ENCODE peak calls at places on chromosomes 2 and 18, in nine cellular contexts. T, X, A, E, K, F, O, R and W are unnamed samples.

GRCh38 chr18:53984021-53984420 is 240.4 kb downstream of the MBD2 start:
- DNase-seq in T (no peak), X (no peak), A (no peak), E (no peak), K (no peak), F (no peak), O (no peak), R (no peak), W (no peak)

GRCh38 chr2:55518846-55519167 is 711 bp upstream of the CFAP36 start:
- DNase-seq in T (no peak), X (no peak), A (no peak), E (no peak), K (no peak), F (no peak), O (no peak), R (no peak), W (peak; percentile 25)

GRCh38 chr2:109270758-109271305 is 141.8 kb downstream of the SH3RF3 start:
- DNase-seq in T (no peak), X (peak; percentile 12), A (no peak), E (peak; percentile 56), K (no peak), F (no peak), O (peak; percentile 54), R (no peak), W (no peak)

GRCh38 chr18:36620801-36621200 is 208.0 kb downstream of the TPGS2 start:
- DNase-seq in T (no peak), X (no peak), A (no peak), E (no peak), K (no peak), F (no peak), O (no peak), R (no peak), W (no peak)

GRCh38 chr2:101356486-101356885 is 30.8 kb downstream of the CREG2 start:
- DNase-seq in T (peak; percentile 39), X (no peak), A (no peak), E (no peak), K (no peak), F (no peak), O (no peak), R (no peak), W (no peak)

GRCh38 chr18:6009751-6010150 is 114.4 kb upstream of the TMEM200C start:
- DNase-seq in T (peak; percentile 86), X (no peak), A (no peak), E (no peak), K (no peak), F (no peak), O (no peak), R (no peak), W (no peak)

GRCh38 chr2:74440005-74440377 is 1.7 kb downstream of the RTKN start:
- DNase-seq in T (peak; percentile 46), X (no peak), A (no peak), E (peak; percentile 54), K (peak; percentile 68), F (no peak), O (peak; percentile 78), R (peak; percentile 57), W (peak; percentile 86)

GRCh38 chr2:135124924-135125886 is 73.1 kb downstream of the RAB3GAP1 start:
- DNase-seq in T (peak; percentile 17), X (no peak), A (no peak), E (no peak), K (no peak), F (no peak), O (no peak), R (no peak), W (no peak)

GRCh38 chr2:20583425-20583881 is 67.4 kb downstream of the HS1BP3 start:
- DNase-seq in T (no peak), X (no peak), A (no peak), E (no peak), K (no peak), F (no peak), O (peak; percentile 40), R (no peak), W (no peak)

GRCh38 chr2:73267008-73267407 is 17.3 kb downstream of the FBXO41 start:
- DNase-seq in T (no peak), X (no peak), A (no peak), E (no peak), K (no peak), F (no peak), O (no peak), R (no peak), W (no peak)

GRCh38 chr18:48436907-48437306 is 27.7 kb upstream of the ZBTB7C start:
- DNase-seq in T (no peak), X (no peak), A (no peak), E (no peak), K (no peak), F (no peak), O (no peak), R (no peak), W (no peak)

GRCh38 chr2:240568678-240569522 is 616 bp downstream of the RNPEPL1 start:
- DNase-seq in T (peak; percentile 64), X (peak; percentile 55), A (peak; percentile 43), E (peak; percentile 74), K (peak; percentile 59), F (no peak), O (peak; percentile 94), R (peak; percentile 84), W (peak; percentile 96)

GRCh38 chr2:43426305-43427031 is 169.4 kb downstream of the THADA start:
- DNase-seq in T (peak; percentile 98), X (peak; percentile 62), A (peak; percentile 88), E (peak; percentile 77), K (peak; percentile 80), F (no peak), O (peak; percentile 81), R (peak; percentile 53), W (no peak)

GRCh38 chr2:30223413-30223874 is 7.9 kb upstream of the LBH start:
- DNase-seq in T (no peak), X (no peak), A (no peak), E (peak; percentile 20), K (no peak), F (no peak), O (no peak), R (no peak), W (no peak)

GRCh38 chr2:69231760-69232277 is 155.2 kb downstream of the GFPT1 start:
- DNase-seq in T (no peak), X (no peak), A (no peak), E (no peak), K (no peak), F (no peak), O (no peak), R (no peak), W (no peak)

GRCh38 chr2:128346811-128347558 is 28.3 kb upstream of the HS6ST1 start:
- DNase-seq in T (no peak), X (no peak), A (no peak), E (no peak), K (no peak), F (peak; percentile 78), O (peak; percentile 73), R (no peak), W (no peak)

GRCh38 chr18:32019251-32019943 is 772 bp downstream of the RNF125 start:
- DNase-seq in T (no peak), X (peak; percentile 52), A (peak; percentile 18), E (peak; percentile 67), K (peak; percentile 32), F (no peak), O (peak; percentile 90), R (peak; percentile 56), W (peak; percentile 50)
- H3K27ac ChIP-seq in T (no peak overlapping the region), X (peak overlapping the region; percentile 95), A (peak overlapping the region; percentile 53), E (peak overlapping the region; percentile 91), K (no peak overlapping the region), F (peak overlapping the region; percentile 78), O (peak overlapping the region; percentile 97), R (peak overlapping the region; percentile 81), W (peak overlapping the region; percentile 92)

GRCh38 chr2:120223034-120223912 is at the start of gene TMEM185B:
- DNase-seq in T (peak; percentile 76), X (peak; percentile 89), A (peak; percentile 85), E (peak; percentile 95), K (peak; percentile 93), F (peak; percentile 98), O (peak; percentile 98), R (peak; percentile 91), W (peak; percentile 100)
- TF ChIP-seq POLR2A in T (peak; percentile 83), X (no peak), A (peak; percentile 75), E (peak; percentile 60), K (peak; percentile 45), F (peak; percentile 25), O (no peak), R (peak; percentile 68), W (peak; percentile 34)

DNA sequence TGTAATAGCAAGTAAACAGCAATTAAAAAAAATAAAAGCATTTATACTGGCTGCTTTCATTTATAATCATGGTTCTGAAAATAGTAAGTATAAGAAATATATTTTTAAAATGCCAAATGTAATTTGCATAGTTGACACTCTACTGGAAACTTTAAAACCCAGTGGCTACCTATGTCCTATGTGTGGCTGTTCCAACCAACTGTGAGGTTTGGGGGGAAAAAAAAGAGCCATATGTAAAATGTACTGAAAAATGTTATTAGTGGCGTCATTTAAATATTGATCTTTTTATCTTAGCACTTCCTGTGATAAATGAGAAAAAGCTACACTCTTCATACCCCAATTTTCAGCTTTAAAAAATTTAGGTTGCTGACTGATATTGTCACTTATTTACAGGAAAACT is 270.7 kb downstream of the TCF4 start:
- DNase-seq in T (no peak), X (no peak), A (no peak), E (no peak), K (no peak), F (no peak), O (no peak), R (no peak), W (no peak)
- H3K27ac ChIP-seq in T (no peak overlapping the region), X (peak overlapping the region; percentile 73), A (peak overlapping the region; percentile 97), E (no peak overlapping the region), K (peak overlapping the region; percentile 44), F (peak overlapping the region; percentile 94), O (peak overlapping the region; percentile 95), R (no peak overlapping the region), W (peak overlapping the region; percentile 87)

DNA sequence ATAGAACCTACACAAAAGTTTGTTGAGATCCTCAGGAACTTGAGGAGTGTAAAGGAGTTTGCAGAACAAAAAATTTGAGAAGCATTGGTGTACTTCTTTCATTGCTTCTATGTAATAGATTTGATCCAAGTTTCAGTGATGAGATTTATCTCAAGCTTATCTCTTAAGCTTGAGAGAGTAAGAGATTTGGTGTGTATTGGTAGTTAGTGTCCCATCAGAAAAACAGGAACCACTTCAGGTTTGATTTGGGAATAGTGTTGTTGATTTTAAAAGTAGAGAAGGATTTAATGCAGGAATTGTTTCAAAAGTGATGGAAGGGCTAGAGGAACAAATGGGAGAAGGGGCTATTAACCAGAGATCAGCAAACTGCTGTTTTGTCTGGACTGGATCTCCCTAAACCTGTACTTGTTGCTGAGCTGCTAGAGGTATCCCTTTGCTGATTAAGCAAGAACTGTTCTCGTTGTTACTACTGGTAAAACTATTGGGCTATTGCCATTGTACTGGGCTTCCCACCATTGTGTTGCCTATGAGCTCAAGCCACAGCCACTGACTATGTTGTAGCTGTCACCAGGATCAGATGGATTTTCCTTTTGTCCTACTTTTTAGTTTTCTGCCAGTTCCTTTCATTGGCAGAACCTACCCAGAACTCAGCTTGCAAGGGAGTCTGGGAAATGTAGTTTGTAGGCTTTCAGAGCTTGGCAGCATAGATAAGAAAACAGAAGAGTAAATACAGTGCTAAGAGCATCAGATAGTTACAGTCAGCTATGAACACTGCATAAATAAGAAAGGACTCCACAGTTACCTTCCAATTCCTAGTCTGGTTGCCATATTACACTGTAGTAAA is 39.3 kb downstream of the RAB10 start:
- DNase-seq in T (no peak), X (no peak), A (no peak), E (no peak), K (peak; percentile 42), F (no peak), O (no peak), R (no peak), W (no peak)
- TF ChIP-seq POLR2A in T (no peak), X (no peak), A (no peak), E (no peak), K (no peak), F (no peak), O (no peak), R (no peak), W (no peak)